ENCODE peak calls at places on chromosomes 7 and 10, in five cellular contexts. One of them, this sample, is unnamed.

GRCh38 chr7:133853706-133854276 is 273.3 kb upstream of the LRGUK start:
- DNase-seq in activated T-cell treated with anti-CD3 and anti-CD28 coated beads, Interleukin-2, amount 50 U/mL, for 24 hours: no peak
- DNase-seq in posterior vena cava: no peak
- DNase-seq in fibroblast of lung: peak; percentile 65
- DNase-seq in bronchial epithelial cell: peak; percentile 97
- DNase-seq in this sample: peak; percentile 66

GRCh38 chr7:44284881-44285541 is 40.4 kb downstream of the CAMK2B start:
- DNase-seq in posterior vena cava: peak; percentile 70
- DNase-seq in activated T-cell treated with anti-CD3 and anti-CD28 coated beads, Interleukin-2, amount 50 U/mL, for 24 hours: peak; percentile 16
- DNase-seq in fibroblast of lung: no peak
- DNase-seq in bronchial epithelial cell: no peak
- DNase-seq in this sample: no peak

GRCh38 chr7:112449353-112449752 is 907 bp upstream of the IFRD1 start:
- DNase-seq in bronchial epithelial cell: peak; percentile 89
- DNase-seq in posterior vena cava: no peak
- DNase-seq in activated T-cell treated with anti-CD3 and anti-CD28 coated beads, Interleukin-2, amount 50 U/mL, for 24 hours: peak; percentile 44
- DNase-seq in fibroblast of lung: no peak
- DNase-seq in this sample: no peak

GRCh38 chr10:127815147-127815546 is 77.6 kb downstream of the CLRN3 start:
- DNase-seq in activated T-cell treated with anti-CD3 and anti-CD28 coated beads, Interleukin-2, amount 50 U/mL, for 24 hours: no peak
- DNase-seq in posterior vena cava: no peak
- DNase-seq in fibroblast of lung: no peak
- DNase-seq in bronchial epithelial cell: no peak
- DNase-seq in this sample: no peak

GRCh38 chr10:102152545-102152890 is 329 bp downstream of the NOLC1 start:
- DNase-seq in bronchial epithelial cell: no peak
- DNase-seq in posterior vena cava: no peak
- DNase-seq in activated T-cell treated with anti-CD3 and anti-CD28 coated beads, Interleukin-2, amount 50 U/mL, for 24 hours: no peak
- DNase-seq in fibroblast of lung: no peak
- DNase-seq in this sample: no peak

GRCh38 chr7:65976659-65977196 is 5.3 kb downstream of the GUSB start:
- DNase-seq in bronchial epithelial cell: no peak
- DNase-seq in activated T-cell treated with anti-CD3 and anti-CD28 coated beads, Interleukin-2, amount 50 U/mL, for 24 hours: no peak
- DNase-seq in posterior vena cava: no peak
- DNase-seq in fibroblast of lung: no peak
- DNase-seq in this sample: no peak

GRCh38 chr10:101189461-101190401 is 39.5 kb downstream of the LBX1 start:
- DNase-seq in fibroblast of lung: no peak
- DNase-seq in activated T-cell treated with anti-CD3 and anti-CD28 coated beads, Interleukin-2, amount 50 U/mL, for 24 hours: no peak
- DNase-seq in bronchial epithelial cell: no peak
- DNase-seq in posterior vena cava: peak; percentile 72
- DNase-seq in this sample: no peak

GRCh38 chr7:156034397-156034796 is 222.1 kb upstream of the SHH start:
- DNase-seq in activated T-cell treated with anti-CD3 and anti-CD28 coated beads, Interleukin-2, amount 50 U/mL, for 24 hours: no peak
- DNase-seq in bronchial epithelial cell: no peak
- DNase-seq in fibroblast of lung: no peak
- DNase-seq in posterior vena cava: no peak
- DNase-seq in this sample: no peak

GRCh38 chr10:126175586-126176258 is 212.6 kb downstream of the ADAM12 start:
- DNase-seq in bronchial epithelial cell: peak; percentile 5
- DNase-seq in posterior vena cava: no peak
- DNase-seq in fibroblast of lung: no peak
- DNase-seq in activated T-cell treated with anti-CD3 and anti-CD28 coated beads, Interleukin-2, amount 50 U/mL, for 24 hours: no peak
- DNase-seq in this sample: no peak

GRCh38 chr10:93867481-93867880 is 26.3 kb upstream of the SLC35G1 start:
- DNase-seq in activated T-cell treated with anti-CD3 and anti-CD28 coated beads, Interleukin-2, amount 50 U/mL, for 24 hours: no peak
- DNase-seq in bronchial epithelial cell: no peak
- DNase-seq in fibroblast of lung: no peak
- DNase-seq in posterior vena cava: no peak
- DNase-seq in this sample: no peak

GRCh38 chr7:47405286-47405904 is 176.5 kb downstream of the TNS3 start:
- DNase-seq in fibroblast of lung: no peak
- DNase-seq in activated T-cell treated with anti-CD3 and anti-CD28 coated beads, Interleukin-2, amount 50 U/mL, for 24 hours: no peak
- DNase-seq in posterior vena cava: peak; percentile 41
- DNase-seq in bronchial epithelial cell: no peak
- DNase-seq in this sample: no peak

GRCh38 chr10:44993226-44993921 is 7.3 kb upstream of the ZNF22 start:
- DNase-seq in activated T-cell treated with anti-CD3 and anti-CD28 coated beads, Interleukin-2, amount 50 U/mL, for 24 hours: no peak
- DNase-seq in posterior vena cava: peak; percentile 74
- DNase-seq in fibroblast of lung: no peak
- DNase-seq in bronchial epithelial cell: no peak
- DNase-seq in this sample: no peak

GRCh38 chr10:7408003-7408493 is 2.8 kb downstream of the SFMBT2 start:
- DNase-seq in activated T-cell treated with anti-CD3 and anti-CD28 coated beads, Interleukin-2, amount 50 U/mL, for 24 hours: peak; percentile 69
- DNase-seq in bronchial epithelial cell: no peak
- DNase-seq in posterior vena cava: peak; percentile 91
- DNase-seq in fibroblast of lung: peak; percentile 71
- DNase-seq in this sample: no peak

GRCh38 chr7:9937944-9938631 is 1035.6 kb upstream of the PHF14 start:
- DNase-seq in fibroblast of lung: peak; percentile 91
- DNase-seq in bronchial epithelial cell: peak; percentile 59
- DNase-seq in posterior vena cava: no peak
- DNase-seq in activated T-cell treated with anti-CD3 and anti-CD28 coated beads, Interleukin-2, amount 50 U/mL, for 24 hours: no peak
- DNase-seq in this sample: no peak

GRCh38 chr7:150567846-150568245 is 656 bp downstream of the GIMAP4 start:
- DNase-seq in activated T-cell treated with anti-CD3 and anti-CD28 coated beads, Interleukin-2, amount 50 U/mL, for 24 hours: peak; percentile 59
- DNase-seq in fibroblast of lung: no peak
- DNase-seq in bronchial epithelial cell: no peak
- DNase-seq in posterior vena cava: no peak
- DNase-seq in this sample: no peak

GRCh38 chr7:75944507-75944906 is 29.6 kb downstream of the POR start:
- DNase-seq in activated T-cell treated with anti-CD3 and anti-CD28 coated beads, Interleukin-2, amount 50 U/mL, for 24 hours: no peak
- DNase-seq in posterior vena cava: no peak
- DNase-seq in fibroblast of lung: no peak
- DNase-seq in bronchial epithelial cell: no peak
- DNase-seq in this sample: no peak

GRCh38 chr10:131983780-131984179 is 2.1 kb upstream of the BNIP3 start:
- DNase-seq in posterior vena cava: no peak
- DNase-seq in activated T-cell treated with anti-CD3 and anti-CD28 coated beads, Interleukin-2, amount 50 U/mL, for 24 hours: no peak
- DNase-seq in fibroblast of lung: peak; percentile 95
- DNase-seq in bronchial epithelial cell: peak; percentile 98
- DNase-seq in this sample: no peak

GRCh38 chr7:143504215-143504936 is 26.7 kb downstream of the TAS2R41 start:
- DNase-seq in activated T-cell treated with anti-CD3 and anti-CD28 coated beads, Interleukin-2, amount 50 U/mL, for 24 hours: no peak
- DNase-seq in fibroblast of lung: no peak
- DNase-seq in posterior vena cava: no peak
- DNase-seq in bronchial epithelial cell: no peak
- DNase-seq in this sample: no peak

GRCh38 chr7:66640802-66641525 is 12.3 kb downstream of the KCTD7 start:
- DNase-seq in activated T-cell treated with anti-CD3 and anti-CD28 coated beads, Interleukin-2, amount 50 U/mL, for 24 hours: no peak
- DNase-seq in fibroblast of lung: no peak
- DNase-seq in posterior vena cava: no peak
- DNase-seq in bronchial epithelial cell: no peak
- DNase-seq in this sample: no peak

GRCh38 chr7:19060870-19061269 is 56.6 kb downstream of the TWIST1 start:
- DNase-seq in posterior vena cava: no peak
- DNase-seq in fibroblast of lung: peak; percentile 42
- DNase-seq in bronchial epithelial cell: peak; percentile 63
- DNase-seq in activated T-cell treated with anti-CD3 and anti-CD28 coated beads, Interleukin-2, amount 50 U/mL, for 24 hours: no peak
- DNase-seq in this sample: peak; percentile 60